ENCODE peak calls at places on chromosomes 16 and 17, in four cellular contexts. One of them, this sample, is unnamed.

GRCh38 chr16:10114411-10114810 is 67.8 kb downstream of the GRIN2A start:
- DNase-seq in psoas muscle: peak; percentile 29
- DNase-seq in mucosa of gallbladder: no peak
- DNase-seq in Caco-2: no peak
- DNase-seq in this sample: no peak

GRCh38 chr16:50879873-50880695 is 138.2 kb downstream of the CYLD start:
- DNase-seq in psoas muscle: no peak
- DNase-seq in mucosa of gallbladder: peak; percentile 9
- DNase-seq in Caco-2: no peak
- DNase-seq in this sample: no peak

GRCh38 chr16:84861671-84862070 is 41.9 kb downstream of the CRISPLD2 start:
- DNase-seq in mucosa of gallbladder: no peak
- DNase-seq in psoas muscle: no peak
- DNase-seq in Caco-2: no peak
- DNase-seq in this sample: no peak

GRCh38 chr17:43778337-43779144 is at the start of gene DUSP3:
- DNase-seq in Caco-2: peak; percentile 98
- DNase-seq in psoas muscle: peak; percentile 96
- DNase-seq in mucosa of gallbladder: peak; percentile 97
- DNase-seq in this sample: peak; percentile 96

GRCh38 chr17:83179378-83179777 is 100.0 kb downstream of the METRNL start:
- DNase-seq in psoas muscle: no peak
- DNase-seq in mucosa of gallbladder: peak; percentile 9
- DNase-seq in Caco-2: no peak
- DNase-seq in this sample: no peak

GRCh38 chr16:84630446-84631152 is 12.7 kb upstream of the COTL1 start:
- DNase-seq in psoas muscle: no peak
- DNase-seq in Caco-2: no peak
- DNase-seq in mucosa of gallbladder: no peak
- DNase-seq in this sample: no peak

GRCh38 chr17:82244413-82245140 is 15.7 kb downstream of the SLC16A3 start:
- DNase-seq in mucosa of gallbladder: no peak
- DNase-seq in psoas muscle: peak; percentile 40
- DNase-seq in Caco-2: no peak
- DNase-seq in this sample: no peak

GRCh38 chr16:30570621-30571443 is 682 bp downstream of the ZNF688 start:
- DNase-seq in psoas muscle: peak; percentile 33
- DNase-seq in mucosa of gallbladder: no peak
- DNase-seq in Caco-2: no peak
- DNase-seq in this sample: no peak

GRCh38 chr17:75820411-75821080 is 23.7 kb downstream of the UNC13D start:
- DNase-seq in psoas muscle: no peak
- DNase-seq in Caco-2: no peak
- DNase-seq in mucosa of gallbladder: no peak
- DNase-seq in this sample: no peak

GRCh38 chr16:71894229-71894920 is 956 bp upstream of the IST1 start:
- DNase-seq in Caco-2: peak; percentile 67
- DNase-seq in mucosa of gallbladder: peak; percentile 44
- DNase-seq in psoas muscle: peak; percentile 29
- DNase-seq in this sample: peak; percentile 59

This sample was measured in Peyer's patch.